ENCODE peak calls at places on chromosome 9, in four cellular contexts. O is A172, H is T-helper 2 cell, L is AG08396. G is an unnamed sample.
A peak's percentile ranks its signal among the peaks of the same experiment; 100 is the strongest.

GRCh38 chr9:134858051-134858841 is 22.4 kb upstream of the FCN2 start:
- DNase-seq in O (peak; percentile 92), H (peak; percentile 58), L (no peak), G (peak; percentile 82)

GRCh38 chr9:97759611-97760288 is 62.6 kb upstream of the XPA start:
- DNase-seq in O (no peak), H (no peak), L (no peak), G (no peak)

GRCh38 chr9:137694962-137695875 is 76.4 kb downstream of the EHMT1 start:
- DNase-seq in O (no peak), H (no peak), L (peak; percentile 63), G (peak; percentile 95)

GRCh38 chr9:15480028-15480427 is 30.7 kb downstream of the PSIP1 start:
- DNase-seq in O (no peak), H (no peak), L (no peak), G (no peak)

GRCh38 chr9:109213300-109214121 is 46.5 kb upstream of the FRRS1L start:
- DNase-seq in O (no peak), H (no peak), L (no peak), G (no peak)

GRCh38 chr9:119088002-119088401 is 281.2 kb downstream of the BRINP1 start:
- DNase-seq in O (no peak), H (no peak), L (no peak), G (no peak)

GRCh38 chr9:126513159-126514036 is 100.3 kb upstream of the LMX1B start:
- DNase-seq in O (no peak), H (no peak), L (no peak), G (peak; percentile 87)

GRCh38 chr9:16425572-16425971 is 444.9 kb downstream of the BNC2 start:
- DNase-seq in O (peak; percentile 56), H (no peak), L (no peak), G (no peak)

GRCh38 chr9:135198144-135198543 is 110.7 kb downstream of the OLFM1 start:
- DNase-seq in O (no peak), H (no peak), L (no peak), G (no peak)